ENCODE peak calls at places on chromosomes 3 and 15, in five cellular contexts. W is Karpas-422, Q is fibroblast of lung, J is mesendoderm, R is GM23248. T is an unnamed sample. For H3K4me1, the result is how much of the 10 kb centered on the place peaks cover.

GRCh38 chr15:35436422-35436821 is 109.5 kb downstream of the DPH6 start:
- DNase-seq in R (no peak), J (no peak), W (no peak), Q (no peak), T (no peak)

GRCh38 chr15:29126208-29126536 is 143.4 kb downstream of the NSMCE3 start:
- DNase-seq in W (no peak), R (no peak), J (no peak), Q (no peak), T (no peak)

GRCh38 chr3:182969277-182969676 is 11.1 kb downstream of the DCUN1D1 start:
- DNase-seq in R (peak), J (no peak), W (no peak), Q (peak), T (no peak)

GRCh38 chr3:111538111-111538510 is 3.9 kb upstream of the CD96 start:
- DNase-seq in R (peak), W (no peak), Q (no peak), J (no peak), T (no peak)

GRCh38 chr3:15348246-15348645 is 15.9 kb upstream of the SH3BP5 start:
- DNase-seq in Q (no peak), J (no peak), R (no peak), W (no peak), T (peak)

GRCh38 chr3:34956511-34956910 is 682.8 kb upstream of the ARPP21 start:
- DNase-seq in J (no peak), Q (no peak), W (no peak), R (no peak), T (no peak)

GRCh38 chr3:144364797-144365196 is 393.2 kb downstream of the DIPK2A start:
- DNase-seq in W (no peak), Q (no peak), R (no peak), J (peak), T (no peak)

GRCh38 chr15:41817327-41817726 is 10.6 kb upstream of the JMJD7 start:
- DNase-seq in W (no peak), R (no peak), Q (no peak), J (no peak), T (no peak)

GRCh38 chr3:111781561-111782446 is 77.3 kb upstream of the PHLDB2 start:
- DNase-seq in W (no peak), J (no peak), R (no peak), Q (no peak), T (no peak)

GRCh38 chr15:89521605-89522004 is 25.2 kb upstream of the RHCG start:
- DNase-seq in W (no peak), R (no peak), J (no peak), Q (no peak), T (no peak)

GRCh38 chr15:36291501-36291900 is 287.9 kb upstream of the CDIN1 start:
- DNase-seq in Q (no peak), J (no peak), R (no peak), W (no peak), T (no peak)

GRCh38 chr3:63386568-63386967 is 108.5 kb downstream of the SYNPR start:
- DNase-seq in W (no peak), J (peak), R (peak), Q (no peak), T (no peak)

GRCh38 chr15:29143909-29144308 is 125.7 kb downstream of the NSMCE3 start:
- DNase-seq in Q (peak), J (no peak), W (no peak), R (peak), T (no peak)

GRCh38 chr3:48688737-48689075 is 3.0 kb upstream of the NCKIPSD start:
- DNase-seq in R (no peak), J (no peak), Q (no peak), W (no peak), T (no peak)

GRCh38 chr3:141618103-141618502 is 120.0 kb upstream of the RNF7 start:
- DNase-seq in W (no peak), R (no peak), J (no peak), Q (no peak), T (no peak)

GRCh38 chr3:79249701-79250100 is 518.1 kb downstream of the ROBO1 start:
- DNase-seq in J (no peak), R (peak), W (no peak), Q (peak), T (no peak)

GRCh38 chr3:50550079-50550736 is 17.3 kb downstream of the C3orf18 start:
- DNase-seq in Q (peak), J (peak), R (peak), W (peak), T (peak)

GRCh38 chr15:70099966-70100494 is 2.3 kb upstream of the TLE3 start:
- DNase-seq in J (peak), Q (no peak), R (peak), W (no peak), T (peak)

GRCh38 chr3:196998966-196999760 is 30.5 kb downstream of the MELTF start:
- DNase-seq in J (no peak), Q (no peak), W (no peak), R (no peak), T (no peak)
- H3K9ac ChIP-seq in J (no peak), Q (no peak), W (no peak), R (no peak), T (no peak)

GRCh38 chr15:74398183-74398582 is 30.7 kb upstream of the CYP11A1 start:
- DNase-seq in J (no peak), W (no peak), Q (no peak), R (no peak), T (no peak)

GRCh38 chr15:74399100-74399499 is 31.7 kb upstream of the CYP11A1 start:
- DNase-seq in W (no peak), R (no peak), J (no peak), Q (no peak), T (no peak)

GRCh38 chr15:74396445-74397238 is 29.2 kb upstream of the CYP11A1 start:
- DNase-seq in W (peak), R (peak), J (peak), Q (peak), T (no peak)

GRCh38 chr15:74396146-74396438 is 28.6 kb upstream of the CYP11A1 start:
- DNase-seq in Q (no peak), W (peak), R (peak), J (no peak), T (no peak)

GRCh38 chr15:74397239-74398068 is 30.0 kb upstream of the CYP11A1 start:
- DNase-seq in J (no peak), W (peak), Q (no peak), R (no peak), T (no peak)
- H3K4me1 ChIP-seq in J (under half), W (half or more), Q (under half), R (half or more), T (under half)

GRCh38 chr15:63818191-63818590 is 15.6 kb downstream of the HERC1 start:
- DNase-seq in Q (peak), W (no peak), R (no peak), J (peak), T (no peak)
- H3K9ac ChIP-seq in Q (no peak), W (no peak), R (no peak), J (no peak), T (no peak)

GRCh38 chr3:149608987-149609386 is 48.8 kb downstream of the WWTR1 start:
- DNase-seq in J (no peak), Q (no peak), R (no peak), W (no peak), T (no peak)
- H3K4me1 ChIP-seq in J (under half), Q (under half), R (under half), W (under half), T (under half)

DNA sequence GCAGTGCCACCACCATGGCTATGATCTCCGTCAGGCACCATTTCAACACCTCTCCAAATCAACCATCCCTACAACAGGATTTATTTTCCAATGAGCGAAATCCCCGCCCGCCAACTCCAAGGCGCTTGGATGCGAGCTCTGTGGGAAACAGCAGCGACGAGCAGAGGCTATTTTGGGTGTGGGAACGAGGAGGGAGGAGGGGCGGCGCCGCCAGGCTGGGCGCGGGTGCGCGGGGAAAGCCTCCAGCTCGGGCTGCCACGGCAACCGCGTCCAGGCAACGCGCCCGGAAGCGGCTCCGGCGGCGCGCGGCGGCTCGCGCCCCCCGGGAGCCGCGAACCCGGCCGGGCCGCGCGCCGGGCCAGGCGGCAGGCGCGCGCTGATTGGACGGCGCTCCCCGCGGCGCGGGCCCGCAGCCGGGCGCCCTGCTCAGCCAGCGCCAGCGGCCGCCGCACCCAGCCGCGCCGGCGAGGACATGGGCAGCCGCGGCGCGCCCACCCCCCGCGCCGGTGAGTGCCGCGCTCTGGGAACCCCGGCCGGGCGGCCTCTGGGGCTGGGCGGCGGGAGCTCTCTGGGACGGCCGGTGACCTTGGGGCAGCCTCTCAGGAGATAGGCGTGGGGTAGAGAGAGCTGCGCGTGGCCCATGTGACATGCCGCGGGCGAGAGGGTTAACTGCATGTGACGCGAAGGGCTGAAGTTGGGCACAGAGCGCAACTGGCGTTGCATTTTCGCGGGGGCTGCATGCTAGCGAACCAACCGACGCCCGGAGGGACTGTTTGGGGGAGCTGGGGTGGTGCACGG is at the start of gene FAM81A:
- DNase-seq in J (peak), Q (peak), R (peak), W (peak), T (peak)
- H3K9ac ChIP-seq in J (peak), Q (no peak), R (peak), W (peak), T (peak)

GRCh38 chr3:52432225-52432624 is 12.7 kb downstream of the SEMA3G start:
- DNase-seq in J (no peak), Q (no peak), W (no peak), R (no peak), T (no peak)

GRCh38 chr3:52432631-52433030 is 12.3 kb downstream of the SEMA3G start:
- DNase-seq in R (no peak), J (no peak), Q (no peak), W (no peak), T (no peak)

GRCh38 chr3:52429779-52430415 is 15.0 kb downstream of the SEMA3G start:
- DNase-seq in W (no peak), R (no peak), Q (no peak), J (peak), T (no peak)

GRCh38 chr3:52430416-52430810 is 14.5 kb downstream of the SEMA3G start:
- DNase-seq in W (no peak), J (no peak), R (no peak), Q (no peak), T (no peak)

GRCh38 chr3:52431459-52432223 is 13.3 kb downstream of the SEMA3G start:
- DNase-seq in R (no peak), J (no peak), W (no peak), Q (no peak), T (no peak)
- H3K4me1 ChIP-seq in R (under half), J (under half), W (under half), Q (under half), T (under half)

GRCh38 chr3:108239082-108239481 is 16.9 kb upstream of the IFT57 start:
- DNase-seq in W (no peak), J (peak), Q (no peak), R (no peak), T (no peak)

GRCh38 chr3:108234387-108234957 is 12.2 kb upstream of the IFT57 start:
- DNase-seq in J (no peak), W (no peak), Q (no peak), R (no peak), T (no peak)

GRCh38 chr3:108241146-108241545 is 18.9 kb upstream of the IFT57 start:
- DNase-seq in J (peak), Q (no peak), R (no peak), W (no peak), T (no peak)

GRCh38 chr3:108235290-108235689 is 13.1 kb upstream of the IFT57 start:
- DNase-seq in Q (no peak), W (no peak), J (no peak), R (no peak), T (no peak)
- H3K9ac ChIP-seq in Q (no peak), W (no peak), J (no peak), R (no peak), T (no peak)

GRCh38 chr15:77185242-77185785 is 114.4 kb upstream of the TSPAN3 start:
- DNase-seq in J (no peak), Q (no peak), R (peak), W (no peak), T (no peak)

GRCh38 chr15:77186518-77187095 is 115.7 kb upstream of the TSPAN3 start:
- DNase-seq in W (peak), J (peak), Q (peak), R (peak), T (peak)

GRCh38 chr15:77191230-77191834 is 120.4 kb upstream of the TSPAN3 start:
- DNase-seq in W (no peak), R (no peak), J (no peak), Q (no peak), T (no peak)

GRCh38 chr15:77192451-77192850 is 121.5 kb upstream of the TSPAN3 start:
- DNase-seq in W (no peak), Q (no peak), J (peak), R (no peak), T (no peak)

DNA sequence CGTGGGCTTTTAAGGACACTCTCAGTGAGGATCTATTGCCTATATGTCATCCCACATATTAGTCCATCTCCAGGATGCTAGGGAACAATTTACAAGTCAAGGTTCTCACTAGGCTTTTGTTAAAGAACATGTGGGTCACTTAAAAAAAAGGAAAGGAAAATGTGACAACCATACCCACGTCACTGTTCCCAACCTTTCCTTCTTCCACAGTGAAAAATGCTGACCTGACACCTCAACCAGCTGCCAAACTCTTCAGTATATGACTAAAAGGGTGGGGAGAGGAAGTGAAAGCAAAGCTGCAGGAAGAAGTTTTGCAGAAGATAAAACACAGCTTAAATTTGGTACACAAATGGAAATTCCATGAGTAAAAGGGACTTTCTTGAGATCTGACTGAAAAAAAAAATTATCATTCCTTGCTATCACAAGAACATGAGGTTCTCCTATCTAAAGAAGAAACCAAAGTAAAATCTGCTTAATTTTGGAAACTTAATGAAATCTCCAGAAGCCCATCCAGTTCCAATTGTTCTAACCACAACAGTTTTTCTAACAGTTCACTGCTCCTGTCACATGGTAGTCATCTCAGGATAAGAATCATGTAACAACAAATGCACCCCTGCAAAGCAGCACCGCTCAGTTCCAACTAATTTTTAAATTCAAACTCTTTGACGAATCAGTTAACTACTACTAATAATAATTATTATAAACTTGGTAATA is 117.0 kb upstream of the TSPAN3 start:
- DNase-seq in J (no peak), W (peak), Q (peak), R (peak), T (peak)
- H3K4me1 ChIP-seq in J (under half), W (under half), Q (under half), R (under half), T (under half)

T was measured in MM.1S.